ENCODE peak calls at places on chromosomes 12 and 14, in five cellular contexts. One of them, this sample, is unnamed.

GRCh38 chr12:83322816-83323215 is 636.1 kb downstream of the TMTC2 start:
- DNase-seq in mesendoderm: no peak
- DNase-seq in CD8-positive, alpha-beta memory T cell: no peak
- DNase-seq in mammary epithelial cell: no peak
- DNase-seq in tibial nerve: no peak
- DNase-seq in this sample: no peak

GRCh38 chr14:41642402-41643195 is 35.9 kb downstream of the LRFN5 start:
- DNase-seq in mesendoderm: no peak
- DNase-seq in CD8-positive, alpha-beta memory T cell: no peak
- DNase-seq in mammary epithelial cell: no peak
- DNase-seq in tibial nerve: no peak
- DNase-seq in this sample: no peak

GRCh38 chr12:138898-139534 is 72.4 kb downstream of the IQSEC3 start:
- DNase-seq in mesendoderm: peak; percentile 67
- DNase-seq in CD8-positive, alpha-beta memory T cell: peak; percentile 20
- DNase-seq in mammary epithelial cell: no peak
- DNase-seq in tibial nerve: no peak
- DNase-seq in this sample: peak; percentile 60

GRCh38 chr14:84250863-84251262 is 1279.1 kb upstream of the FLRT2 start:
- DNase-seq in mesendoderm: no peak
- DNase-seq in CD8-positive, alpha-beta memory T cell: no peak
- DNase-seq in mammary epithelial cell: no peak
- DNase-seq in tibial nerve: no peak
- DNase-seq in this sample: no peak

GRCh38 chr12:46364777-46365580 is 7.6 kb downstream of the SLC38A2 start:
- DNase-seq in mesendoderm: no peak
- DNase-seq in CD8-positive, alpha-beta memory T cell: no peak
- DNase-seq in mammary epithelial cell: peak; percentile 73
- DNase-seq in tibial nerve: peak; percentile 73
- DNase-seq in this sample: no peak

GRCh38 chr14:50600849-50601248 is 40.9 kb downstream of the ATL1 start:
- DNase-seq in mesendoderm: peak; percentile 40
- DNase-seq in CD8-positive, alpha-beta memory T cell: no peak
- DNase-seq in mammary epithelial cell: no peak
- DNase-seq in tibial nerve: no peak
- DNase-seq in this sample: no peak

GRCh38 chr12:2483713-2484112 is 311.1 kb upstream of the FKBP4 start:
- DNase-seq in mesendoderm: no peak
- DNase-seq in CD8-positive, alpha-beta memory T cell: no peak
- DNase-seq in mammary epithelial cell: no peak
- DNase-seq in tibial nerve: no peak
- DNase-seq in this sample: peak; percentile 26

GRCh38 chr12:93167841-93168492 is 209.8 kb upstream of the NUDT4 start:
- DNase-seq in mesendoderm: peak; percentile 69
- DNase-seq in CD8-positive, alpha-beta memory T cell: no peak
- DNase-seq in mammary epithelial cell: no peak
- DNase-seq in tibial nerve: no peak
- DNase-seq in this sample: no peak

GRCh38 chr14:23407516-23408306 is at the start of gene MYH6:
- DNase-seq in mesendoderm: no peak
- DNase-seq in CD8-positive, alpha-beta memory T cell: no peak
- DNase-seq in mammary epithelial cell: no peak
- DNase-seq in tibial nerve: no peak
- DNase-seq in this sample: no peak

GRCh38 chr12:96985515-96986362 is 78.7 kb downstream of the NEDD1 start:
- DNase-seq in mesendoderm: peak; percentile 51
- DNase-seq in CD8-positive, alpha-beta memory T cell: peak; percentile 48
- DNase-seq in mammary epithelial cell: no peak
- DNase-seq in tibial nerve: no peak
- DNase-seq in this sample: no peak

GRCh38 chr12:73815072-73815660 is 722.5 kb upstream of the ATXN7L3B start:
- DNase-seq in mesendoderm: peak; percentile 80
- DNase-seq in CD8-positive, alpha-beta memory T cell: no peak
- DNase-seq in mammary epithelial cell: no peak
- DNase-seq in tibial nerve: no peak
- DNase-seq in this sample: no peak

GRCh38 chr12:23760495-23760894 is 189.0 kb downstream of the SOX5 start:
- DNase-seq in mesendoderm: peak; percentile 23
- DNase-seq in CD8-positive, alpha-beta memory T cell: no peak
- DNase-seq in mammary epithelial cell: no peak
- DNase-seq in tibial nerve: no peak
- DNase-seq in this sample: no peak

GRCh38 chr14:80426686-80427085 is 215.4 kb upstream of the DIO2 start:
- DNase-seq in mesendoderm: no peak
- DNase-seq in CD8-positive, alpha-beta memory T cell: no peak
- DNase-seq in mammary epithelial cell: peak; percentile 58
- DNase-seq in tibial nerve: no peak
- DNase-seq in this sample: no peak

GRCh38 chr14:69171569-69171968 is 18.6 kb upstream of the DCAF5 start:
- DNase-seq in mesendoderm: peak; percentile 47
- DNase-seq in CD8-positive, alpha-beta memory T cell: no peak
- DNase-seq in mammary epithelial cell: no peak
- DNase-seq in tibial nerve: no peak
- DNase-seq in this sample: no peak

DNA sequence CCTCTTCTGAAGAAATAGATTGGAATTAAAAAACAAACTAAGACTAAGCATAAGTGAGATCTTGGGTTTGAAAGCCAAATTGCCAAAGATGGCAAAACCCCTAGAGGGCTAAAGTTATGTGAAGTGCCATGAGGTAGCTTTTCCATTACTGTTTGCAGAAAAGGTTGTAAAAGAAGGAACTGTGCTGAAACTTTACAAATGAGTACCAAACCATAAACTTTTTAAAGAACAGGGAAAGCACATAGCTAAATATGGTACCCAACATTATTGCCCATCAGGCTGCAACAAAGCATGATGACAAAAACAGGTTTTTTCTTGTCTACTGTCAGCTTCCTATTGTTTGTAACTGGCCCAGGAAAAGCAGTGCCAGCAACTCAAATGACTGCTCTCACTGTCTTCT is 224.2 kb downstream of the RAD51B start:
- DNase-seq in mesendoderm: no peak
- DNase-seq in CD8-positive, alpha-beta memory T cell: no peak
- DNase-seq in mammary epithelial cell: no peak
- DNase-seq in tibial nerve: no peak
- DNase-seq in this sample: no peak
- H3K27ac ChIP-seq in mesendoderm: no peak overlapping the region
- H3K27ac ChIP-seq in CD8-positive, alpha-beta memory T cell: no peak overlapping the region
- H3K27ac ChIP-seq in mammary epithelial cell: no peak overlapping the region
- H3K27ac ChIP-seq in tibial nerve: peak overlapping the region; percentile 53
- H3K27ac ChIP-seq in this sample: peak overlapping the region; percentile 70

DNA sequence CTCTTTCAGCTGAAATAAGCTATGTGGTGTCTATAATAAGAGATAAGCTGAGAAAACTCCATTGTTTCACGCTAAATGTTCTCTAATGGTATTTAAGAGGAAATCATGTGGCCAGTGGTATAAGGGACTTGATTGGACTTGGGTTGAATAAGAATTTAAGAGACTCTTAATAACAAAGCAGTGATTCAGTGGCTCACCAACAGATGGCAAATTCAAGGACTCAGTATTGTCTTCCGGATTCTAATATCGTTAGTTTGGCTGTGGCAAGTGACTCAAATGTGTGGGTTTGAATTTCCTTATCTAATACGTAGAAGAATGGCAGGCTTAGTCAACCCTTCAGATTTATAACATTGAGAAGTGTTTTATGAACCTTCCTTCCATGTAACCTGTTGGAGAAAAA is 49.1 kb upstream of the KCNH3 start:
- DNase-seq in mesendoderm: no peak
- DNase-seq in CD8-positive, alpha-beta memory T cell: no peak
- DNase-seq in mammary epithelial cell: peak; percentile 91
- DNase-seq in tibial nerve: no peak
- DNase-seq in this sample: no peak
- H3K27ac ChIP-seq in mesendoderm: no peak overlapping the region
- H3K27ac ChIP-seq in CD8-positive, alpha-beta memory T cell: no peak overlapping the region
- H3K27ac ChIP-seq in mammary epithelial cell: peak overlapping the region; percentile 48
- H3K27ac ChIP-seq in tibial nerve: no peak overlapping the region
- H3K27ac ChIP-seq in this sample: no peak overlapping the region

GRCh38 chr12:115949675-115950074 is 327.8 kb downstream of the MED13L start:
- DNase-seq in mesendoderm: peak; percentile 69
- DNase-seq in CD8-positive, alpha-beta memory T cell: no peak
- DNase-seq in mammary epithelial cell: no peak
- DNase-seq in tibial nerve: no peak
- DNase-seq in this sample: no peak

GRCh38 chr12:115950959-115951358 is 326.5 kb downstream of the MED13L start:
- DNase-seq in mesendoderm: no peak
- DNase-seq in CD8-positive, alpha-beta memory T cell: no peak
- DNase-seq in mammary epithelial cell: no peak
- DNase-seq in tibial nerve: no peak
- DNase-seq in this sample: no peak

GRCh38 chr12:115953450-115953849 is 324.0 kb downstream of the MED13L start:
- DNase-seq in mesendoderm: no peak
- DNase-seq in CD8-positive, alpha-beta memory T cell: no peak
- DNase-seq in mammary epithelial cell: no peak
- DNase-seq in tibial nerve: no peak
- DNase-seq in this sample: no peak

GRCh38 chr12:115956236-115956635 is 321.3 kb downstream of the MED13L start:
- DNase-seq in mesendoderm: no peak
- DNase-seq in CD8-positive, alpha-beta memory T cell: no peak
- DNase-seq in mammary epithelial cell: no peak
- DNase-seq in tibial nerve: no peak
- DNase-seq in this sample: no peak

DNA sequence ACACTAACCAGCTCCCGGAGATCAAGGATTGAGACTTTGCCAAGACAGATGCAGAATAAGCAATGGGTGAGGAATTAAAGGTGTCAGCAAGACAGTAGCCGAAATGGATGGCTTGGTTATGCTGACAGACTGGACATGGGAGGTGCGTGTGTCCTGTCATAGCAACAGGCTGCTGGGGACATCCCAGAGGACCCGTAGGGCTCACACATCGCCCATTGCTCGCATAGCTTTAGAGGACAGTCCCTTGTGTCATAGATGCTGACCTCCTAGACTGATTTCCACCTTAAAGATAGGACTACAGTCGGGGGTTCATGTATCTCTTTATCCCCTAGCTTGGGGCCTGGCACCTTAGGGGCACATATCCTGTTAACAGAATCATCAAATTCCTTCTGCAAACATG is 324.5 kb downstream of the MED13L start:
- DNase-seq in mesendoderm: no peak
- DNase-seq in CD8-positive, alpha-beta memory T cell: no peak
- DNase-seq in mammary epithelial cell: no peak
- DNase-seq in tibial nerve: no peak
- DNase-seq in this sample: no peak
- H3K27ac ChIP-seq in mesendoderm: no peak overlapping the region
- H3K27ac ChIP-seq in CD8-positive, alpha-beta memory T cell: no peak overlapping the region
- H3K27ac ChIP-seq in mammary epithelial cell: no peak overlapping the region
- H3K27ac ChIP-seq in tibial nerve: peak overlapping the region; percentile 28
- H3K27ac ChIP-seq in this sample: no peak overlapping the region

DNA sequence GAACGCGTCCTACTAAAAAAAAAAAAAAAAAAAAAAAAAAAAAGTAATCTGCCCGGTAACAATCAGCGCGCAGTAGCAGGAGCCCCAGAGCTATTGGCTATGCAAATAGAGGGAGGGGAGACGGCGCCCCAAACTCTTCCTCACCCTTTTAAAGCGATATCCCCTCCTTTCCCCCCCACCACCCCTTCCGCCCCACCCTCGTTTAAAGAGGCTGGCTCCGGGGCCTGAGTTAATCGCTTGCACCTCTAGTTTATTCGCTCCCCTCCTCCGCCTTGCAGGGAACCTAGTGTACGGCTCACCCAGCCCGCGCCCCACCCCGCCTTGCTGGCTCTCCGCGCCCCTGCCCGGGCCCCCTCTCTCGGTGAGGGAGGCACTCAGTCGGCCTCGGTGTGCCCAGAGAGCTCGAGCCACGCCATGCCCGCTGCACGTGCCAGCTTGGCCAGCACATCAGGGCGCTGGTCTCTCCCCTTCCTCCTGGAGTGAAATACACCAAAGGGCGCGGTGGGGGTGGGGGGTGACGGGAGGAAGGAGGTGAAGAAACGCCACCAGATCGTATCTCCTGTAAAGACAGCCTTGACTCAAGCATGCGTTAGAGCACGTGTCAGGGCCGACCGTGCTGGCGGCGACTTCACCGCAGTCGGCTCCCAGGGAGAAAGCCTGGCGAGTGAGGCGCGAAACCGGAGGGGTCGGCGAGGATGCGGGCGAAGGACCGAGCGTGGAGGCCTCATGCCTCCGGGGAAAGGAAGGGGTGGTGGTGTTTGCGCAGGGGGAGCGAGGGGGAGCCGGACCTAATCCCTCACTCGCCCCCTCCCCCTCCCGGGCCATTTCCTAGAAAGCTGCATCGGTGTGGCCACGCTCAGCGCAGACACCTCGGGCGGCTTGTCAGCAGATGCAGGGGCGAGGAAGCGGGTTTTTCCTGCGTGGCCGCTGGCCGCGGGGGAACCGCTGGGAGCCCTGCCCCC is 1.3 kb upstream of the CCND2 start:
- DNase-seq in mesendoderm: peak; percentile 93
- DNase-seq in CD8-positive, alpha-beta memory T cell: peak; percentile 85
- DNase-seq in mammary epithelial cell: peak; percentile 79
- DNase-seq in tibial nerve: peak; percentile 69
- DNase-seq in this sample: peak; percentile 86
- H3K27ac ChIP-seq in mesendoderm: peak overlapping the region; percentile 95
- H3K27ac ChIP-seq in CD8-positive, alpha-beta memory T cell: peak overlapping the region; percentile 94
- H3K27ac ChIP-seq in mammary epithelial cell: no peak overlapping the region
- H3K27ac ChIP-seq in tibial nerve: peak overlapping the region; percentile 96
- H3K27ac ChIP-seq in this sample: peak overlapping the region; percentile 90

GRCh38 chr12:49824416-49824815 is 3.8 kb downstream of the NCKAP5L start:
- DNase-seq in mesendoderm: no peak
- DNase-seq in CD8-positive, alpha-beta memory T cell: no peak
- DNase-seq in mammary epithelial cell: no peak
- DNase-seq in tibial nerve: no peak
- DNase-seq in this sample: no peak

GRCh38 chr12:49823951-49824350 is 4.3 kb downstream of the NCKAP5L start:
- DNase-seq in mesendoderm: no peak
- DNase-seq in CD8-positive, alpha-beta memory T cell: no peak
- DNase-seq in mammary epithelial cell: no peak
- DNase-seq in tibial nerve: no peak
- DNase-seq in this sample: no peak

GRCh38 chr12:49825971-49826421 is 2.2 kb downstream of the NCKAP5L start:
- DNase-seq in mesendoderm: no peak
- DNase-seq in CD8-positive, alpha-beta memory T cell: no peak
- DNase-seq in mammary epithelial cell: peak; percentile 19
- DNase-seq in tibial nerve: no peak
- DNase-seq in this sample: peak; percentile 64

GRCh38 chr12:49825360-49825970 is 2.7 kb downstream of the NCKAP5L start:
- DNase-seq in mesendoderm: no peak
- DNase-seq in CD8-positive, alpha-beta memory T cell: no peak
- DNase-seq in mammary epithelial cell: peak; percentile 46
- DNase-seq in tibial nerve: no peak
- DNase-seq in this sample: no peak

DNA sequence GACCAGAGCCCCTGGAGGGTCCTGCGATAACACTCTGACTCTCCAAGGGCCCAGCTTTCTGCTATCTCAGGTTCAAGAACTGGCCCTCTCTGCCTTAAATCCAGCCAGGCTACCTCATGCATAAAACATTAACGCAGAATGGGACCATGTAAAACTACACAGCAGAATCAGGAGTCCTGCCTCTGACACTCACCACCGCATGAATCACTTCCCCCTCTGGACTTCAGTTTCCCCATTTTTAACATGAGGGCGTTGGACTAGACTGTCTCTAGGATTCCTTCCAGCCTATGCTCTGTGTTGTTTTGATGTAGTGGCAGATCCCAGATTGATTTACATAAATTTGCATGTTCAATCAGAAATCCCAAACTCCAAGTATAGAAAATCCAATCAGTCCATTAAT is 3.3 kb downstream of the NCKAP5L start:
- DNase-seq in mesendoderm: no peak
- DNase-seq in CD8-positive, alpha-beta memory T cell: no peak
- DNase-seq in mammary epithelial cell: peak; percentile 46
- DNase-seq in tibial nerve: no peak
- DNase-seq in this sample: no peak
- H3K27ac ChIP-seq in mesendoderm: no peak overlapping the region
- H3K27ac ChIP-seq in CD8-positive, alpha-beta memory T cell: no peak overlapping the region
- H3K27ac ChIP-seq in mammary epithelial cell: peak overlapping the region; percentile 37
- H3K27ac ChIP-seq in tibial nerve: peak overlapping the region; percentile 96
- H3K27ac ChIP-seq in this sample: peak overlapping the region; percentile 89

This sample was measured in suprapubic skin.